ENCODE peak calls at places on chromosomes 16 and 17, in six cellular contexts. One of them, this sample, is unnamed.

GRCh38 chr17:7838291-7839075 is 4.5 kb downstream of the KDM6B start:
- DNase-seq in caudate nucleus: peak
- DNase-seq in left colon: peak
- DNase-seq in body of pancreas: peak
- DNase-seq in activated naive CD4-positive, alpha-beta T cell treated with anti-CD3 and anti-CD28 coated beads, Interleukin-2, amount 50 U/mL, for 16 hours: no peak
- DNase-seq in HCEC 1CT: peak
- DNase-seq in this sample: peak

GRCh38 chr16:2335286-2335895 is 5.1 kb downstream of the ABCA3 start:
- DNase-seq in HCEC 1CT: no peak
- DNase-seq in caudate nucleus: no peak
- DNase-seq in left colon: no peak
- DNase-seq in activated naive CD4-positive, alpha-beta T cell treated with anti-CD3 and anti-CD28 coated beads, Interleukin-2, amount 50 U/mL, for 16 hours: no peak
- DNase-seq in body of pancreas: no peak
- DNase-seq in this sample: no peak

GRCh38 chr16:89599451-89599858 is 14.0 kb upstream of the DPEP1 start:
- DNase-seq in left colon: no peak
- DNase-seq in body of pancreas: peak
- DNase-seq in caudate nucleus: no peak
- DNase-seq in activated naive CD4-positive, alpha-beta T cell treated with anti-CD3 and anti-CD28 coated beads, Interleukin-2, amount 50 U/mL, for 16 hours: peak
- DNase-seq in HCEC 1CT: peak
- DNase-seq in this sample: peak

GRCh38 chr16:19694989-19695388 is 23.0 kb downstream of the KNOP1 start:
- DNase-seq in HCEC 1CT: no peak
- DNase-seq in left colon: no peak
- DNase-seq in caudate nucleus: no peak
- DNase-seq in body of pancreas: no peak
- DNase-seq in activated naive CD4-positive, alpha-beta T cell treated with anti-CD3 and anti-CD28 coated beads, Interleukin-2, amount 50 U/mL, for 16 hours: no peak
- DNase-seq in this sample: no peak

GRCh38 chr17:42027961-42028790 is 8.3 kb downstream of the NKIRAS2 start:
- DNase-seq in activated naive CD4-positive, alpha-beta T cell treated with anti-CD3 and anti-CD28 coated beads, Interleukin-2, amount 50 U/mL, for 16 hours: no peak
- DNase-seq in body of pancreas: peak
- DNase-seq in caudate nucleus: no peak
- DNase-seq in left colon: no peak
- DNase-seq in HCEC 1CT: no peak
- DNase-seq in this sample: no peak

GRCh38 chr16:5056347-5056746 is 9.4 kb downstream of the C16orf89 start:
- DNase-seq in activated naive CD4-positive, alpha-beta T cell treated with anti-CD3 and anti-CD28 coated beads, Interleukin-2, amount 50 U/mL, for 16 hours: peak
- DNase-seq in body of pancreas: no peak
- DNase-seq in HCEC 1CT: no peak
- DNase-seq in caudate nucleus: no peak
- DNase-seq in left colon: peak
- DNase-seq in this sample: peak

GRCh38 chr17:71757156-71757555 is 363.7 kb upstream of the SOX9 start:
- DNase-seq in left colon: no peak
- DNase-seq in body of pancreas: no peak
- DNase-seq in caudate nucleus: no peak
- DNase-seq in activated naive CD4-positive, alpha-beta T cell treated with anti-CD3 and anti-CD28 coated beads, Interleukin-2, amount 50 U/mL, for 16 hours: no peak
- DNase-seq in HCEC 1CT: no peak
- DNase-seq in this sample: no peak

GRCh38 chr16:67666538-67667433 is at the start of the genes C16orf86 and ENKD1:
- DNase-seq in HCEC 1CT: peak
- DNase-seq in body of pancreas: peak
- DNase-seq in left colon: peak
- DNase-seq in caudate nucleus: peak
- DNase-seq in activated naive CD4-positive, alpha-beta T cell treated with anti-CD3 and anti-CD28 coated beads, Interleukin-2, amount 50 U/mL, for 16 hours: peak
- DNase-seq in this sample: peak

GRCh38 chr17:7295230-7296180 is 1.1 kb upstream of the YBX2 start:
- DNase-seq in body of pancreas: no peak
- DNase-seq in HCEC 1CT: no peak
- DNase-seq in left colon: no peak
- DNase-seq in caudate nucleus: no peak
- DNase-seq in activated naive CD4-positive, alpha-beta T cell treated with anti-CD3 and anti-CD28 coated beads, Interleukin-2, amount 50 U/mL, for 16 hours: no peak
- DNase-seq in this sample: peak

GRCh38 chr17:82696916-82697807 is 1.3 kb downstream of the RAB40B start:
- DNase-seq in HCEC 1CT: no peak
- DNase-seq in caudate nucleus: peak
- DNase-seq in activated naive CD4-positive, alpha-beta T cell treated with anti-CD3 and anti-CD28 coated beads, Interleukin-2, amount 50 U/mL, for 16 hours: no peak
- DNase-seq in left colon: peak
- DNase-seq in body of pancreas: no peak
- DNase-seq in this sample: peak

GRCh38 chr16:85401370-85401916 is 211.7 kb upstream of the GSE1 start:
- DNase-seq in HCEC 1CT: no peak
- DNase-seq in caudate nucleus: no peak
- DNase-seq in activated naive CD4-positive, alpha-beta T cell treated with anti-CD3 and anti-CD28 coated beads, Interleukin-2, amount 50 U/mL, for 16 hours: no peak
- DNase-seq in body of pancreas: no peak
- DNase-seq in left colon: no peak
- DNase-seq in this sample: peak

GRCh38 chr17:62674841-62675240 is 47.4 kb downstream of the MRC2 start:
- DNase-seq in activated naive CD4-positive, alpha-beta T cell treated with anti-CD3 and anti-CD28 coated beads, Interleukin-2, amount 50 U/mL, for 16 hours: no peak
- DNase-seq in HCEC 1CT: no peak
- DNase-seq in caudate nucleus: no peak
- DNase-seq in left colon: no peak
- DNase-seq in body of pancreas: no peak
- DNase-seq in this sample: no peak

GRCh38 chr17:45098081-45098868 is 34.0 kb downstream of the PLCD3 start:
- DNase-seq in body of pancreas: no peak
- DNase-seq in HCEC 1CT: no peak
- DNase-seq in activated naive CD4-positive, alpha-beta T cell treated with anti-CD3 and anti-CD28 coated beads, Interleukin-2, amount 50 U/mL, for 16 hours: no peak
- DNase-seq in left colon: no peak
- DNase-seq in caudate nucleus: no peak
- DNase-seq in this sample: no peak

GRCh38 chr17:31588034-31588433 is 196.6 kb downstream of the RAB11FIP4 start:
- DNase-seq in HCEC 1CT: no peak
- DNase-seq in caudate nucleus: no peak
- DNase-seq in body of pancreas: no peak
- DNase-seq in left colon: no peak
- DNase-seq in activated naive CD4-positive, alpha-beta T cell treated with anti-CD3 and anti-CD28 coated beads, Interleukin-2, amount 50 U/mL, for 16 hours: no peak
- DNase-seq in this sample: no peak

GRCh38 chr16:54000361-54000760 is 286.2 kb downstream of the IRX3 start:
- DNase-seq in caudate nucleus: no peak
- DNase-seq in left colon: no peak
- DNase-seq in activated naive CD4-positive, alpha-beta T cell treated with anti-CD3 and anti-CD28 coated beads, Interleukin-2, amount 50 U/mL, for 16 hours: no peak
- DNase-seq in body of pancreas: no peak
- DNase-seq in HCEC 1CT: no peak
- DNase-seq in this sample: no peak

GRCh38 chr17:59149841-59150511 is 5.0 kb downstream of the SKA2 start:
- DNase-seq in body of pancreas: no peak
- DNase-seq in activated naive CD4-positive, alpha-beta T cell treated with anti-CD3 and anti-CD28 coated beads, Interleukin-2, amount 50 U/mL, for 16 hours: no peak
- DNase-seq in HCEC 1CT: no peak
- DNase-seq in caudate nucleus: no peak
- DNase-seq in left colon: no peak
- DNase-seq in this sample: no peak

GRCh38 chr17:38890410-38890746 is 20.5 kb downstream of the LASP1 start:
- DNase-seq in caudate nucleus: no peak
- DNase-seq in left colon: no peak
- DNase-seq in activated naive CD4-positive, alpha-beta T cell treated with anti-CD3 and anti-CD28 coated beads, Interleukin-2, amount 50 U/mL, for 16 hours: no peak
- DNase-seq in HCEC 1CT: no peak
- DNase-seq in body of pancreas: no peak
- DNase-seq in this sample: no peak

GRCh38 chr17:27956601-27957445 is 63.7 kb upstream of the LYRM9 start:
- DNase-seq in caudate nucleus: no peak
- DNase-seq in body of pancreas: peak
- DNase-seq in left colon: no peak
- DNase-seq in HCEC 1CT: no peak
- DNase-seq in activated naive CD4-positive, alpha-beta T cell treated with anti-CD3 and anti-CD28 coated beads, Interleukin-2, amount 50 U/mL, for 16 hours: no peak
- DNase-seq in this sample: no peak

GRCh38 chr17:7484964-7485377 is 805 bp downstream of the POLR2A start:
- DNase-seq in activated naive CD4-positive, alpha-beta T cell treated with anti-CD3 and anti-CD28 coated beads, Interleukin-2, amount 50 U/mL, for 16 hours: no peak
- DNase-seq in HCEC 1CT: no peak
- DNase-seq in body of pancreas: no peak
- DNase-seq in left colon: no peak
- DNase-seq in caudate nucleus: no peak
- DNase-seq in this sample: no peak

GRCh38 chr16:21568502-21569189 is 30.7 kb upstream of the METTL9 start:
- DNase-seq in left colon: no peak
- DNase-seq in body of pancreas: no peak
- DNase-seq in HCEC 1CT: no peak
- DNase-seq in caudate nucleus: no peak
- DNase-seq in activated naive CD4-positive, alpha-beta T cell treated with anti-CD3 and anti-CD28 coated beads, Interleukin-2, amount 50 U/mL, for 16 hours: no peak
- DNase-seq in this sample: no peak